ENCODE peak calls at places on chromosomes 6 and 20, in five cellular contexts. D is cardiac muscle cell, X is HepG2, B is neuronal stem cell, E is HAP-1. Q is an unnamed sample.
A peak's percentile ranks its signal among the peaks of the same experiment; 100 is the strongest.

GRCh38 chr20:40322941-40323340 is 366.1 kb downstream of the MAFB start:
- DNase-seq in E (no peak), D (no peak), B (no peak), X (no peak), Q (no peak)

GRCh38 chr6:137217801-137218472 is 1.2 kb downstream of the IFNGR1 start:
- DNase-seq in E (peak; percentile 4), X (peak; percentile 75), B (no peak), D (no peak), Q (peak; percentile 70)

GRCh38 chr6:128616342-128616741 is 95.9 kb upstream of the PTPRK start:
- DNase-seq in E (no peak), B (no peak), D (no peak), X (no peak), Q (no peak)

GRCh38 chr6:113855500-113856010 is 1.6 kb upstream of the MARCKS start:
- DNase-seq in X (no peak), E (peak; percentile 17), B (no peak), D (peak; percentile 50), Q (peak; percentile 85)

GRCh38 chr20:57258055-57258454 is 8.4 kb downstream of the BMP7 start:
- DNase-seq in D (no peak), E (peak; percentile 96), B (no peak), X (no peak), Q (no peak)

GRCh38 chr6:121912905-121913304 is 477.5 kb downstream of the GJA1 start:
- DNase-seq in B (no peak), E (no peak), D (no peak), X (no peak), Q (no peak)

GRCh38 chr20:25135031-25135430 is 53.1 kb upstream of the VSX1 start:
- DNase-seq in B (no peak), D (no peak), X (no peak), E (no peak), Q (no peak)

GRCh38 chr6:20168668-20169633 is 43.3 kb downstream of the MBOAT1 start:
- DNase-seq in D (no peak), B (no peak), E (no peak), X (no peak), Q (no peak)

GRCh38 chr20:19995220-19995863 is 21.8 kb upstream of the NAA20 start:
- DNase-seq in B (no peak), E (peak; percentile 53), D (peak; percentile 75), X (peak; percentile 63), Q (no peak)

GRCh38 chr20:35207950-35208611 is 18.4 kb upstream of the MMP24 start:
- DNase-seq in E (peak; percentile 66), X (peak; percentile 89), D (peak; percentile 88), B (peak; percentile 69), Q (peak; percentile 85)

GRCh38 chr6:142482249-142482648 is 180.4 kb downstream of the ADGRG6 start:
- DNase-seq in D (no peak), B (no peak), E (no peak), X (no peak), Q (no peak)

GRCh38 chr20:57665589-57665971 is 44.2 kb downstream of the PMEPA1 start:
- DNase-seq in D (no peak), E (no peak), X (no peak), B (no peak), Q (peak; percentile 39)

GRCh38 chr6:71531006-71531405 is 242.4 kb downstream of the OGFRL1 start:
- DNase-seq in D (no peak), B (no peak), E (no peak), X (no peak), Q (no peak)

GRCh38 chr20:38874460-38875169 is 51.6 kb upstream of the FAM83D start:
- DNase-seq in D (no peak), X (no peak), B (no peak), E (no peak), Q (no peak)

GRCh38 chr6:90859056-90859455 is 272.2 kb upstream of the MAP3K7 start:
- DNase-seq in D (no peak), E (no peak), B (no peak), X (no peak), Q (no peak)

GRCh38 chr6:76681781-76682180 is 609.3 kb upstream of the IMPG1 start:
- DNase-seq in E (no peak), D (no peak), B (no peak), X (no peak), Q (no peak)

GRCh38 chr6:142302427-142303190 is 802 bp downstream of the ADGRG6 start:
- DNase-seq in D (no peak), X (peak; percentile 55), E (no peak), B (no peak), Q (no peak)

GRCh38 chr6:33758807-33759206 is 12.1 kb upstream of the IP6K3 start:
- DNase-seq in X (no peak), B (no peak), D (no peak), E (no peak), Q (no peak)

GRCh38 chr6:109455161-109455501 is 441 bp downstream of the MICAL1 start:
- DNase-seq in X (no peak), B (no peak), D (no peak), E (no peak), Q (peak; percentile 92)

GRCh38 chr6:82507112-82507511 is 143.5 kb downstream of the TPBG start:
- DNase-seq in D (no peak), X (no peak), E (no peak), B (no peak), Q (no peak)

GRCh38 chr6:14664112-14664592 is 546.6 kb downstream of the CD83 start:
- DNase-seq in E (no peak), D (no peak), B (no peak), X (no peak), Q (peak; percentile 82)
- H3K4me1 ChIP-seq in E (no peaks in the 10 kb centered on the region), D (peaks cover 8% of the 10 kb centered on the region), B (peaks cover 12% of the 10 kb centered on the region), X (no peaks in the 10 kb centered on the region), Q (peaks cover 63% of the 10 kb centered on the region)

GRCh38 chr6:66568271-66568670 is 861.2 kb upstream of the EYS start:
- DNase-seq in B (no peak), X (peak; percentile 55), D (no peak), E (no peak), Q (no peak)
- H3K9me3 ChIP-seq in B (no peaks in the 10 kb centered on the region), X (no peaks in the 10 kb centered on the region), D (no peaks in the 10 kb centered on the region), E (no peaks in the 10 kb centered on the region), Q (no peaks in the 10 kb centered on the region)

GRCh38 chr20:47382746-47383145 is 26.2 kb upstream of the ZMYND8 start:
- DNase-seq in B (no peak), X (no peak), E (no peak), D (no peak), Q (no peak)
- H3K4me1 ChIP-seq in B (peaks cover 8% of the 10 kb centered on the region), X (peaks cover 36% of the 10 kb centered on the region), E (peaks cover 5% of the 10 kb centered on the region), D (no peaks in the 10 kb centered on the region), Q (peaks cover 17% of the 10 kb centered on the region)

DNA sequence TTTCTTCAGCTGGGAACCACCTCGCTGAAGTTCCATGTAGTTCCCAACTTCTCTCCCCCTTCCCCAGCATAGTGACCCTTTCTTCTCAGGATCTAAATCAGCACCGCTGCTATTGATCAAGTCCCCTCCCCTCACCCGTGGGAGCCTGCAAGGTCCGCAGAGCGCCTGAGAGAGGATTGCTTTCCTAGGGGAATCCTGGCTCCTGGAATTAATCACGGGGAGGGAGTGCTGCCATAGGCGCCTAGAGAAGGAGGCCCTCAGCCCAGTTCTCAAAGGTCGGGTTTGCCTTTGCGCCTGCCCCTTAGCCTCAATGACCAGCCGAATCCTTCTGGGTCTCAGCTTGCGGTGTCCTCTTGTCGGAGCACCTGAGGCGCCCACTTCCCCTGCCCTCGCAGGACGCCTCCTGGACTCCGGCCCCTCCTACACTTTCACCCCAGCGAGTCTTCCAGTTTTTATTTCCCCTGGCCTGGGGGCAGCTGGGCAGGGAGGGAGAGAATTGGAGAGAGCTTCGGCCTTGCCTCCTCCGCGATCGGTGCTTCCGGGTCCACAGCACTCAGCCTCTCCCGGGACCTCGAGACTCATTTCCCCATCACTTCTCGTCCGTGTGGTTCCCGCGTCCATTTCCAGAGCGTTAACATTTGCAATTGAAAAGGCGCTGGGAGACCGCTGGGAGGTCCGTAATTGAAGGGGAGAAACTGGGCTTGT is 3.1 kb upstream of the NKX2-2 start:
- DNase-seq in E (no peak), X (no peak), D (no peak), B (no peak), Q (no peak)
- H3K9me3 ChIP-seq in E (no peaks in the 10 kb centered on the region), X (no peaks in the 10 kb centered on the region), D (no peaks in the 10 kb centered on the region), B (no peaks in the 10 kb centered on the region), Q (no peaks in the 10 kb centered on the region)

DNA sequence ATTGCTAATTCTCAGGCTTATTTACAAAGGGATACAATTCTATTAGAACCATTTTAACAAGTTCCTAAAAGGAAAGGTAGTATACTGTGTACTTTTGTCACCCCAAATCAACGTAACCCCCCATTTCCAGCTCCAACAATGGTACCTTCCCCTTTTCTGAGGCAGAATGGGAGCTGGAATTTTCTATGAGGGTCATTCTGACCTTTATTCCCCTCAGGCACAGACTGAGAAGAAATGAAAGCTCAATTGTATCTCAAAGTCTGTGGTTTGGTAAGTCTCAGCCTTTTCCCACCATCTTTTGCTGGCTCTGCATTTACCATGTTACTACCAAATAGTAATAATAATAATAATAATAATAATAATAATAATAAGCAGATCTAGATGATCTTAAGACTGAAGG is 571.0 kb downstream of the RNF144B start:
- DNase-seq in B (no peak), D (no peak), E (no peak), X (no peak), Q (no peak)
- H3K4me1 ChIP-seq in B (peaks cover 11% of the 10 kb centered on the region), D (no peaks in the 10 kb centered on the region), E (no peaks in the 10 kb centered on the region), X (no peaks in the 10 kb centered on the region), Q (no peaks in the 10 kb centered on the region)

GRCh38 chr20:62112368-62112767 is 9.9 kb upstream of the LSM14B start:
- DNase-seq in E (no peak), X (no peak), B (no peak), D (no peak), Q (no peak)
- H3K9me3 ChIP-seq in E (peaks cover 28% of the 10 kb centered on the region), X (peaks cover 35% of the 10 kb centered on the region), B (peaks cover 9% of the 10 kb centered on the region), D (no peaks in the 10 kb centered on the region), Q (peaks cover 85% of the 10 kb centered on the region)

Q was measured in spleen.